ENCODE peak calls at places on chromosomes 2 and 18, in ten cellular contexts. One of them, this sample, is unnamed.
A peak's percentile ranks its signal among the peaks of the same experiment; 100 is the strongest.

GRCh38 chr2:70010222-70011111 is 49.0 kb upstream of the ASPRV1 start:
- DNase-seq in A549: no peak
- DNase-seq in Caco-2: peak; percentile 33
- DNase-seq in sigmoid colon: no peak
- DNase-seq in neural crest cell: no peak
- DNase-seq in neural progenitor cell: no peak
- DNase-seq in OCI-LY7: peak; percentile 32
- DNase-seq in kidney epithelial cell: no peak
- DNase-seq in HFFc6: no peak
- DNase-seq in brain microvascular endothelial cell: no peak
- DNase-seq in this sample: no peak

GRCh38 chr2:45946023-45946422 is 294.5 kb downstream of the PRKCE start:
- DNase-seq in neural progenitor cell: no peak
- DNase-seq in A549: no peak
- DNase-seq in sigmoid colon: no peak
- DNase-seq in Caco-2: no peak
- DNase-seq in kidney epithelial cell: peak; percentile 91
- DNase-seq in neural crest cell: no peak
- DNase-seq in HFFc6: peak; percentile 84
- DNase-seq in OCI-LY7: no peak
- DNase-seq in brain microvascular endothelial cell: peak; percentile 88
- DNase-seq in this sample: no peak

GRCh38 chr2:11828933-11829323 is 82.5 kb downstream of the LPIN1 start:
- DNase-seq in neural crest cell: no peak
- DNase-seq in sigmoid colon: no peak
- DNase-seq in neural progenitor cell: no peak
- DNase-seq in kidney epithelial cell: no peak
- DNase-seq in brain microvascular endothelial cell: no peak
- DNase-seq in OCI-LY7: no peak
- DNase-seq in Caco-2: no peak
- DNase-seq in A549: no peak
- DNase-seq in HFFc6: no peak
- DNase-seq in this sample: no peak

GRCh38 chr2:109728809-109729208 is 65.3 kb upstream of the RGPD5 start:
- DNase-seq in neural progenitor cell: no peak
- DNase-seq in A549: no peak
- DNase-seq in OCI-LY7: no peak
- DNase-seq in neural crest cell: no peak
- DNase-seq in sigmoid colon: no peak
- DNase-seq in HFFc6: no peak
- DNase-seq in Caco-2: no peak
- DNase-seq in kidney epithelial cell: no peak
- DNase-seq in brain microvascular endothelial cell: no peak
- DNase-seq in this sample: peak; percentile 24

GRCh38 chr18:58793361-58793760 is 71.3 kb upstream of the ZNF532 start:
- DNase-seq in neural crest cell: no peak
- DNase-seq in HFFc6: peak; percentile 89
- DNase-seq in sigmoid colon: peak; percentile 68
- DNase-seq in kidney epithelial cell: peak; percentile 54
- DNase-seq in brain microvascular endothelial cell: peak; percentile 53
- DNase-seq in Caco-2: no peak
- DNase-seq in OCI-LY7: no peak
- DNase-seq in neural progenitor cell: no peak
- DNase-seq in A549: peak; percentile 31
- DNase-seq in this sample: no peak

GRCh38 chr2:151357359-151357758 is at the start of gene TNFAIP6:
- DNase-seq in kidney epithelial cell: peak; percentile 47
- DNase-seq in HFFc6: peak; percentile 94
- DNase-seq in A549: peak; percentile 8
- DNase-seq in neural progenitor cell: no peak
- DNase-seq in OCI-LY7: no peak
- DNase-seq in brain microvascular endothelial cell: peak; percentile 86
- DNase-seq in sigmoid colon: no peak
- DNase-seq in Caco-2: no peak
- DNase-seq in neural crest cell: no peak
- DNase-seq in this sample: no peak

GRCh38 chr2:60954139-60954538 is 63.4 kb upstream of the PEX13 start:
- DNase-seq in A549: no peak
- DNase-seq in brain microvascular endothelial cell: no peak
- DNase-seq in sigmoid colon: no peak
- DNase-seq in neural progenitor cell: no peak
- DNase-seq in neural crest cell: no peak
- DNase-seq in OCI-LY7: no peak
- DNase-seq in kidney epithelial cell: no peak
- DNase-seq in Caco-2: no peak
- DNase-seq in HFFc6: no peak
- DNase-seq in this sample: no peak

GRCh38 chr18:48609820-48610815 is 71.3 kb downstream of the CTIF start:
- DNase-seq in HFFc6: no peak
- DNase-seq in OCI-LY7: no peak
- DNase-seq in Caco-2: no peak
- DNase-seq in brain microvascular endothelial cell: no peak
- DNase-seq in neural crest cell: no peak
- DNase-seq in neural progenitor cell: no peak
- DNase-seq in kidney epithelial cell: no peak
- DNase-seq in sigmoid colon: no peak
- DNase-seq in A549: no peak
- DNase-seq in this sample: no peak

GRCh38 chr2:127166221-127166860 is 53.8 kb downstream of the CYP27C1 start:
- DNase-seq in OCI-LY7: no peak
- DNase-seq in brain microvascular endothelial cell: no peak
- DNase-seq in neural crest cell: no peak
- DNase-seq in Caco-2: no peak
- DNase-seq in A549: no peak
- DNase-seq in kidney epithelial cell: no peak
- DNase-seq in HFFc6: no peak
- DNase-seq in neural progenitor cell: no peak
- DNase-seq in sigmoid colon: peak; percentile 55
- DNase-seq in this sample: peak; percentile 33

GRCh38 chr2:239345251-239345650 is 55.6 kb downstream of the HDAC4 start:
- DNase-seq in OCI-LY7: no peak
- DNase-seq in A549: no peak
- DNase-seq in neural crest cell: no peak
- DNase-seq in kidney epithelial cell: no peak
- DNase-seq in Caco-2: no peak
- DNase-seq in sigmoid colon: no peak
- DNase-seq in HFFc6: no peak
- DNase-seq in brain microvascular endothelial cell: no peak
- DNase-seq in neural progenitor cell: no peak
- DNase-seq in this sample: no peak

GRCh38 chr2:239341840-239342239 is 59.0 kb downstream of the HDAC4 start:
- DNase-seq in sigmoid colon: no peak
- DNase-seq in HFFc6: no peak
- DNase-seq in kidney epithelial cell: no peak
- DNase-seq in A549: no peak
- DNase-seq in neural progenitor cell: no peak
- DNase-seq in Caco-2: no peak
- DNase-seq in OCI-LY7: no peak
- DNase-seq in neural crest cell: no peak
- DNase-seq in brain microvascular endothelial cell: no peak
- DNase-seq in this sample: no peak

GRCh38 chr2:239344857-239345216 is 56.0 kb downstream of the HDAC4 start:
- DNase-seq in kidney epithelial cell: no peak
- DNase-seq in OCI-LY7: no peak
- DNase-seq in Caco-2: no peak
- DNase-seq in HFFc6: no peak
- DNase-seq in neural progenitor cell: no peak
- DNase-seq in A549: no peak
- DNase-seq in sigmoid colon: peak; percentile 87
- DNase-seq in brain microvascular endothelial cell: no peak
- DNase-seq in neural crest cell: no peak
- DNase-seq in this sample: no peak

GRCh38 chr2:239343460-239343859 is 57.4 kb downstream of the HDAC4 start:
- DNase-seq in sigmoid colon: no peak
- DNase-seq in kidney epithelial cell: no peak
- DNase-seq in brain microvascular endothelial cell: no peak
- DNase-seq in OCI-LY7: no peak
- DNase-seq in neural progenitor cell: no peak
- DNase-seq in A549: no peak
- DNase-seq in HFFc6: no peak
- DNase-seq in Caco-2: no peak
- DNase-seq in neural crest cell: no peak
- DNase-seq in this sample: no peak

GRCh38 chr2:239343946-239344856 is 56.6 kb downstream of the HDAC4 start:
- DNase-seq in neural progenitor cell: no peak
- DNase-seq in kidney epithelial cell: no peak
- DNase-seq in A549: no peak
- DNase-seq in neural crest cell: no peak
- DNase-seq in brain microvascular endothelial cell: no peak
- DNase-seq in HFFc6: no peak
- DNase-seq in Caco-2: no peak
- DNase-seq in OCI-LY7: no peak
- DNase-seq in sigmoid colon: no peak
- DNase-seq in this sample: no peak
- TF ChIP-seq CTCF in neural progenitor cell: no peak
- TF ChIP-seq CTCF in kidney epithelial cell: no peak
- TF ChIP-seq CTCF in A549: no peak
- TF ChIP-seq CTCF in neural crest cell: no peak
- TF ChIP-seq CTCF in brain microvascular endothelial cell: no peak
- TF ChIP-seq CTCF in HFFc6: no peak
- TF ChIP-seq CTCF in Caco-2: no peak
- TF ChIP-seq CTCF in OCI-LY7: no peak
- TF ChIP-seq CTCF in sigmoid colon: no peak
- TF ChIP-seq CTCF in this sample: no peak

GRCh38 chr2:181742908-181743722 is 62.8 kb upstream of the NEUROD1 start:
- DNase-seq in neural crest cell: peak; percentile 40
- DNase-seq in Caco-2: no peak
- DNase-seq in A549: peak; percentile 7
- DNase-seq in neural progenitor cell: peak; percentile 50
- DNase-seq in kidney epithelial cell: peak; percentile 9
- DNase-seq in brain microvascular endothelial cell: peak; percentile 50
- DNase-seq in HFFc6: peak; percentile 61
- DNase-seq in sigmoid colon: no peak
- DNase-seq in OCI-LY7: peak; percentile 46
- DNase-seq in this sample: no peak
- TF ChIP-seq CTCF in neural crest cell: peak; percentile 79
- TF ChIP-seq CTCF in Caco-2: peak; percentile 57
- TF ChIP-seq CTCF in A549: peak; percentile 84
- TF ChIP-seq CTCF in neural progenitor cell: peak; percentile 76
- TF ChIP-seq CTCF in kidney epithelial cell: peak; percentile 51
- TF ChIP-seq CTCF in brain microvascular endothelial cell: peak; percentile 55
- TF ChIP-seq CTCF in HFFc6: peak; percentile 83
- TF ChIP-seq CTCF in sigmoid colon: peak; percentile 38
- TF ChIP-seq CTCF in OCI-LY7: peak; percentile 91
- TF ChIP-seq CTCF in this sample: peak; percentile 57

GRCh38 chr18:57146956-57147636 is at the start of gene BOD1L2:
- DNase-seq in kidney epithelial cell: no peak
- DNase-seq in HFFc6: no peak
- DNase-seq in A549: no peak
- DNase-seq in neural crest cell: no peak
- DNase-seq in sigmoid colon: no peak
- DNase-seq in brain microvascular endothelial cell: no peak
- DNase-seq in OCI-LY7: no peak
- DNase-seq in Caco-2: no peak
- DNase-seq in neural progenitor cell: no peak
- DNase-seq in this sample: no peak
- TF ChIP-seq CTCF in kidney epithelial cell: no peak
- TF ChIP-seq CTCF in HFFc6: no peak
- TF ChIP-seq CTCF in A549: no peak
- TF ChIP-seq CTCF in neural crest cell: no peak
- TF ChIP-seq CTCF in sigmoid colon: no peak
- TF ChIP-seq CTCF in brain microvascular endothelial cell: no peak
- TF ChIP-seq CTCF in OCI-LY7: no peak
- TF ChIP-seq CTCF in Caco-2: no peak
- TF ChIP-seq CTCF in neural progenitor cell: no peak
- TF ChIP-seq CTCF in this sample: no peak

DNA sequence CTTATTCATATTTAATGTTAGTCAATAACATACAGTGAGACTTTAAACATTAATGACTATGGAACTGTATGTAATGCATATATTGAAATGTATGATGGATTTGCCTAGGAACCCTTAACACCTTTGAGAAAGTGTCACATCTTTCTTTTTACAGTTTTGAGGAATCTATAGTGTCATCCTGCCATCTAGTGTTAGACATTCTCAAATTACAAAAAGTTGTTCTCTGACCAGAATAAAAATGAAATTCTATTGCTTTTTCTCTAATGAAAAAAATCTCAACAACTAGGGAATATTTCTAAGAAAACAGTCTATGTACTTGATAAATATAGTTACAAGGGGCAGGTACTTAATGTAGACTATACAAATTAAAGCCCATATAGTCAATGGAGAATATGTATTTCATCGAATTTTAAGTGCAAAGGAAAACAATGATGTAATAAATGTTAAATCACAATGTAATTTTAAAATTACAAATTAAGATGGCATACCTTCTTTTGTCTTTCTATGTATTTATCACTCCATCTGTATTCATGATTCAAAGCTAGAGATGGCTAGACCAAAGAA is 5.1 kb upstream of the CALCRL start:
- DNase-seq in sigmoid colon: no peak
- DNase-seq in neural progenitor cell: peak; percentile 27
- DNase-seq in HFFc6: no peak
- DNase-seq in A549: peak; percentile 7
- DNase-seq in neural crest cell: no peak
- DNase-seq in OCI-LY7: no peak
- DNase-seq in brain microvascular endothelial cell: no peak
- DNase-seq in kidney epithelial cell: no peak
- DNase-seq in Caco-2: no peak
- DNase-seq in this sample: no peak
- TF ChIP-seq CTCF in sigmoid colon: no peak
- TF ChIP-seq CTCF in neural progenitor cell: peak; percentile 74
- TF ChIP-seq CTCF in HFFc6: peak; percentile 82
- TF ChIP-seq CTCF in A549: peak; percentile 69
- TF ChIP-seq CTCF in neural crest cell: peak; percentile 77
- TF ChIP-seq CTCF in OCI-LY7: peak; percentile 69
- TF ChIP-seq CTCF in brain microvascular endothelial cell: peak; percentile 8
- TF ChIP-seq CTCF in kidney epithelial cell: no peak
- TF ChIP-seq CTCF in Caco-2: peak; percentile 25
- TF ChIP-seq CTCF in this sample: peak; percentile 37

GRCh38 chr18:51137891-51138290 is 59.6 kb downstream of the MEX3C start:
- DNase-seq in Caco-2: peak; percentile 42
- DNase-seq in A549: no peak
- DNase-seq in HFFc6: no peak
- DNase-seq in kidney epithelial cell: no peak
- DNase-seq in sigmoid colon: no peak
- DNase-seq in OCI-LY7: no peak
- DNase-seq in neural crest cell: no peak
- DNase-seq in brain microvascular endothelial cell: no peak
- DNase-seq in neural progenitor cell: no peak
- DNase-seq in this sample: no peak

GRCh38 chr18:51134721-51135120 is 62.8 kb downstream of the MEX3C start:
- DNase-seq in neural progenitor cell: no peak
- DNase-seq in sigmoid colon: no peak
- DNase-seq in Caco-2: no peak
- DNase-seq in A549: no peak
- DNase-seq in OCI-LY7: no peak
- DNase-seq in HFFc6: no peak
- DNase-seq in kidney epithelial cell: no peak
- DNase-seq in brain microvascular endothelial cell: no peak
- DNase-seq in neural crest cell: no peak
- DNase-seq in this sample: no peak

GRCh38 chr18:51135361-51135760 is 62.1 kb downstream of the MEX3C start:
- DNase-seq in sigmoid colon: no peak
- DNase-seq in OCI-LY7: no peak
- DNase-seq in HFFc6: peak; percentile 78
- DNase-seq in A549: no peak
- DNase-seq in kidney epithelial cell: no peak
- DNase-seq in neural progenitor cell: no peak
- DNase-seq in neural crest cell: no peak
- DNase-seq in Caco-2: no peak
- DNase-seq in brain microvascular endothelial cell: peak; percentile 85
- DNase-seq in this sample: no peak

GRCh38 chr18:51137051-51137729 is 60.3 kb downstream of the MEX3C start:
- DNase-seq in neural progenitor cell: no peak
- DNase-seq in sigmoid colon: no peak
- DNase-seq in HFFc6: no peak
- DNase-seq in A549: no peak
- DNase-seq in kidney epithelial cell: no peak
- DNase-seq in brain microvascular endothelial cell: peak; percentile 75
- DNase-seq in OCI-LY7: no peak
- DNase-seq in neural crest cell: no peak
- DNase-seq in Caco-2: no peak
- DNase-seq in this sample: no peak

GRCh38 chr18:51135795-51136194 is 61.7 kb downstream of the MEX3C start:
- DNase-seq in kidney epithelial cell: no peak
- DNase-seq in A549: no peak
- DNase-seq in sigmoid colon: no peak
- DNase-seq in neural crest cell: no peak
- DNase-seq in OCI-LY7: peak; percentile 47
- DNase-seq in HFFc6: no peak
- DNase-seq in Caco-2: no peak
- DNase-seq in brain microvascular endothelial cell: no peak
- DNase-seq in neural progenitor cell: no peak
- DNase-seq in this sample: no peak
- TF ChIP-seq CTCF in kidney epithelial cell: peak; percentile 36
- TF ChIP-seq CTCF in A549: peak; percentile 28
- TF ChIP-seq CTCF in sigmoid colon: no peak
- TF ChIP-seq CTCF in neural crest cell: peak; percentile 49
- TF ChIP-seq CTCF in OCI-LY7: peak; percentile 72
- TF ChIP-seq CTCF in HFFc6: peak; percentile 58
- TF ChIP-seq CTCF in Caco-2: peak; percentile 24
- TF ChIP-seq CTCF in brain microvascular endothelial cell: peak; percentile 45
- TF ChIP-seq CTCF in neural progenitor cell: peak; percentile 53
- TF ChIP-seq CTCF in this sample: no peak

This sample was measured in mesothelial cell of epicardium.